ENCODE peak calls at places on chromosomes 1 and 21, in seven cellular contexts. R, B, U, O, S, I and H are unnamed samples.

GRCh38 chr21:33543505-33544129 is 779 bp downstream of the SON start:
- DNase-seq in R (peak; percentile 66), B (no peak), U (no peak), O (no peak), S (no peak), I (no peak), H (peak; percentile 57)

GRCh38 chr1:41487729-41488598 is 3.5 kb upstream of the EDN2 start:
- DNase-seq in R (no peak), B (no peak), U (peak; percentile 39), O (no peak), S (peak; percentile 23), I (no peak), H (no peak)

GRCh38 chr1:16430598-16430997 is 6.6 kb downstream of the SPATA21 start:
- DNase-seq in R (peak; percentile 69), B (peak; percentile 76), U (no peak), O (no peak), S (no peak), I (no peak), H (no peak)

GRCh38 chr1:155175927-155176371 is 2.3 kb downstream of the TRIM46 start:
- DNase-seq in R (peak; percentile 34), B (no peak), U (no peak), O (no peak), S (no peak), I (no peak), H (no peak)

GRCh38 chr1:98732985-98733781 is 71.7 kb downstream of the SNX7 start:
- DNase-seq in R (no peak), B (peak; percentile 10), U (no peak), O (no peak), S (peak; percentile 18), I (no peak), H (no peak)

GRCh38 chr1:219081943-219082925 is 91.4 kb upstream of the LYPLAL1 start:
- DNase-seq in R (no peak), B (no peak), U (no peak), O (no peak), S (no peak), I (no peak), H (no peak)

GRCh38 chr21:32020551-32020950 is 147.7 kb downstream of the HUNK start:
- DNase-seq in R (no peak), B (no peak), U (no peak), O (no peak), S (no peak), I (no peak), H (no peak)

GRCh38 chr1:219461891-219462528 is 150.9 kb downstream of the ZC3H11B start:
- DNase-seq in R (no peak), B (no peak), U (peak; percentile 18), O (no peak), S (no peak), I (no peak), H (no peak)

GRCh38 chr1:244730153-244730933 is 77.4 kb downstream of the DESI2 start:
- DNase-seq in R (peak; percentile 51), B (peak; percentile 40), U (peak; percentile 48), O (peak; percentile 15), S (peak; percentile 49), I (no peak), H (peak; percentile 21)

GRCh38 chr21:45571641-45572040 is 29.4 kb upstream of the SLC19A1 start:
- DNase-seq in R (peak; percentile 4), B (no peak), U (no peak), O (no peak), S (no peak), I (no peak), H (no peak)

GRCh38 chr1:174968750-174969244 is 30.9 kb upstream of the CACYBP start:
- DNase-seq in R (no peak), B (no peak), U (peak; percentile 69), O (no peak), S (peak; percentile 57), I (no peak), H (no peak)

GRCh38 chr1:240031009-240031408 is 60.7 kb upstream of the FMN2 start:
- DNase-seq in R (no peak), B (peak; percentile 41), U (peak; percentile 92), O (no peak), S (peak; percentile 97), I (no peak), H (peak; percentile 58)

GRCh38 chr1:163300569-163300968 is 21.2 kb upstream of the NUF2 start:
- DNase-seq in R (no peak), B (no peak), U (no peak), O (no peak), S (no peak), I (no peak), H (no peak)

GRCh38 chr1:52182874-52183400 is 41.0 kb downstream of the ZFYVE9 start:
- DNase-seq in R (no peak), B (no peak), U (no peak), O (no peak), S (no peak), I (no peak), H (no peak)

GRCh38 chr1:183283286-183283685 is 97.2 kb downstream of the LAMC2 start:
- DNase-seq in R (no peak), B (no peak), U (no peak), O (no peak), S (no peak), I (no peak), H (no peak)

GRCh38 chr1:158179301-158180041 is 1.2 kb upstream of the CD1D start:
- DNase-seq in R (no peak), B (no peak), U (peak; percentile 19), O (no peak), S (no peak), I (no peak), H (no peak)

GRCh38 chr1:236206548-236206947 is 64.2 kb downstream of the GPR137B start:
- DNase-seq in R (peak; percentile 42), B (peak; percentile 70), U (no peak), O (peak; percentile 3), S (no peak), I (no peak), H (peak; percentile 11)

GRCh38 chr1:94926915-94927404 is at the start of gene CNN3:
- DNase-seq in R (peak; percentile 94), B (peak; percentile 97), U (peak; percentile 95), O (peak; percentile 94), S (peak; percentile 92), I (peak; percentile 81), H (peak; percentile 67)

GRCh38 chr1:244030481-244031040 is 20.5 kb upstream of the ZBTB18 start:
- DNase-seq in R (no peak), B (no peak), U (no peak), O (no peak), S (no peak), I (no peak), H (peak; percentile 65)

GRCh38 chr1:20678599-20678998 is 17.4 kb upstream of the DDOST start:
- DNase-seq in R (no peak), B (no peak), U (no peak), O (no peak), S (no peak), I (no peak), H (no peak)

GRCh38 chr1:230844561-230844960 is 23.8 kb downstream of the C1orf198 start:
- DNase-seq in R (no peak), B (no peak), U (no peak), O (no peak), S (no peak), I (no peak), H (no peak)

GRCh38 chr1:230850547-230850946 is 17.8 kb downstream of the C1orf198 start:
- DNase-seq in R (no peak), B (no peak), U (no peak), O (no peak), S (no peak), I (no peak), H (no peak)

GRCh38 chr1:230851291-230851691 is 17.0 kb downstream of the C1orf198 start:
- DNase-seq in R (peak; percentile 66), B (peak; percentile 98), U (peak; percentile 82), O (no peak), S (peak; percentile 55), I (no peak), H (peak; percentile 57)

GRCh38 chr1:230849451-230850194 is 18.7 kb downstream of the C1orf198 start:
- DNase-seq in R (no peak), B (no peak), U (peak; percentile 87), O (no peak), S (peak; percentile 95), I (no peak), H (peak; percentile 28)

DNA sequence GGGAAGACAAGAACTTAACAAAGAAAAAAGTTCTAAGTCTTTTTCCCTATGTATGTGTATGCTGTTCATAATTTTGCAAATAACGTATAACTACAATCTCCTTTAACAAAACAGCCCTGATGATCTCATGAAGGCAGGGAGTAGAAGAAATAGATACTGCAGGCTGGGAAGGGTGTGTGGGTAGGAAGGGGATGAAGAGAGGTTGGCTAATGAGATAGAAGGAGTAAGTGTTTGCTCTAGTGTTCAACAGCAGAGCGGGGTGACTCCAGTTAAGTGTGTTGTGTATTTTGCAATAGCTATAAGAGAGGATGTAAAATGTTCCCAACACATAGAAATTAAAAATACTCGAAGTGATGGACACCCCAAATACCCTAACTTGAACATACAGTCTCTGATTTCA is 20.1 kb downstream of the C1orf198 start:
- DNase-seq in R (no peak), B (no peak), U (no peak), O (no peak), S (no peak), I (no peak), H (no peak)
- H4K8ac ChIP-seq in R (no peak overlapping the region), B (no peak overlapping the region), U (no peak overlapping the region), O (no peak overlapping the region), S (no peak overlapping the region), I (no peak overlapping the region), H (no peak overlapping the region)

DNA sequence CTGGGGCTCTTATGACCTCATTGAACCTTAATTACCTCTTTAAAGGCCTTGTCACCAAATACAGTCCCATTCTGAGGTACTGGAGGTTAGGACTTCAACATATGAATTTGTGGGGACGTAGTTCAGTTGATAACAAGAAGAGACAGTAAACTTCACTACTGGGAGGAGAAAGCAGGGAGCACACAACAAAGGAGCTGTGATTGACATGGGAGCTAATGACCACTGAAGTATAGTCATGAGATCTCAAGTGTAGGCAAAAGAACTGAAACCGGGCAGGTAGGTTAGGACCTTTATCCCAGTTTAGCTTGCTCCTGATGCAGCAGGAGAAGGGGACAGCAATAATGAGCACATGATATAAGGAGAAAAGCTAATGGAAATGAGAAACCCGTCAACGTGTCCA is 11.8 kb upstream of the MAB21L3 start:
- DNase-seq in R (no peak), B (no peak), U (no peak), O (no peak), S (no peak), I (no peak), H (no peak)
- H3K23ac ChIP-seq in R (no peak overlapping the region), B (no peak overlapping the region), U (no peak overlapping the region), O (no peak overlapping the region), S (no peak overlapping the region), I (no peak overlapping the region), H (no peak overlapping the region)

GRCh38 chr1:92228401-92228800 is 10.7 kb downstream of the C1orf146 start:
- DNase-seq in R (no peak), B (no peak), U (no peak), O (no peak), S (no peak), I (no peak), H (no peak)

DNA sequence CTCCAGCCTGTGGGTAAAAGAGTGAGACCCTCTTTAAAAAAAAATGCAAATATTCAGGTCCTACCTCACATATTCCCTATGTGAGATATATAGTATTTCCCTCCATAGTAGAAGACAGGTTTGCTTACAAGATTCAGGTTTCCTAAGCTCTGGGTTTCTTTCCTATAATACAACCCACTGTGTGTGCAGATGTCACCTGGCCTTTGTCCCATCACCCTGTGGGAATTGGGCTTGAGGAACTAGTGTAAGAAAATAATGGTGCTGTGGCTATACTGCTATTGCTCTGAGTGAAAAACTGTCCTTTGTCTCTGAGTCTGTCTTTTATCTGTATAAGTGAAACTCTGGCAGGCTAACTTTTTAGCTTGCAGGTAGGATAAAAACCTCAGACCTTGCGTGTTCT is 13.0 kb downstream of the C1orf146 start:
- DNase-seq in R (no peak), B (no peak), U (no peak), O (no peak), S (no peak), I (no peak), H (no peak)
- H2BK120ac ChIP-seq in R (no peak overlapping the region), B (no peak overlapping the region), U (no peak overlapping the region), O (no peak overlapping the region), S (no peak overlapping the region), I (no peak overlapping the region), H (no peak overlapping the region)

GRCh38 chr1:156282143-156282478 is 514 bp downstream of the SMG5 start:
- DNase-seq in R (no peak), B (peak; percentile 57), U (no peak), O (no peak), S (no peak), I (no peak), H (peak; percentile 26)
- H4K8ac ChIP-seq in R (no peak overlapping the region), B (no peak overlapping the region), U (no peak overlapping the region), O (no peak overlapping the region), S (peak overlapping the region; percentile 74), I (peak overlapping the region; percentile 19), H (peak overlapping the region; percentile 99)